ENCODE peak calls at places on chromosome X, in ten cellular contexts. C, U, F, X, I, J, B, Z, L and G are unnamed samples.

GRCh38 chrX:53188763-53189162 is 36.2 kb downstream of the KDM5C start:
- DNase-seq in C (no peak), U (no peak), F (peak), X (no peak), I (no peak), J (no peak), B (no peak), Z (no peak), L (no peak), G (no peak)

GRCh38 chrX:154013614-154014360 is 5.9 kb downstream of the IRAK1 start:
- DNase-seq in C (no peak), U (no peak), F (peak), X (peak), I (no peak), J (peak), B (no peak), Z (no peak), L (peak), G (no peak)

GRCh38 chrX:68261060-68261672 is 172.1 kb downstream of the OPHN1 start:
- DNase-seq in C (no peak), U (no peak), F (peak), X (no peak), I (no peak), J (no peak), B (no peak), Z (no peak), L (no peak), G (no peak)

GRCh38 chrX:110395877-110396276 is 37.2 kb downstream of the RTL9 start:
- DNase-seq in C (no peak), U (no peak), F (no peak), X (no peak), I (no peak), J (no peak), B (no peak), Z (no peak), L (no peak), G (no peak)

GRCh38 chrX:136209016-136209738 is 42.0 kb downstream of the MAP7D3 start:
- DNase-seq in C (peak), U (peak), F (peak), X (peak), I (no peak), J (peak), B (peak), Z (no peak), L (peak), G (no peak)

GRCh38 chrX:71178908-71179307 is 34.3 kb downstream of the NLGN3 start:
- DNase-seq in C (peak), U (no peak), F (peak), X (peak), I (peak), J (peak), B (peak), Z (peak), L (peak), G (no peak)

GRCh38 chrX:150763810-150764209 is 70.6 kb downstream of the MTMR1 start:
- DNase-seq in C (no peak), U (no peak), F (no peak), X (no peak), I (no peak), J (no peak), B (no peak), Z (no peak), L (no peak), G (no peak)

GRCh38 chrX:35122756-35123155 is 180.2 kb downstream of the FAM47B start:
- DNase-seq in C (no peak), U (no peak), F (peak), X (no peak), I (no peak), J (no peak), B (no peak), Z (no peak), L (no peak), G (no peak)

GRCh38 chrX:109922183-109922582 is 80.7 kb upstream of the TMEM164 start:
- DNase-seq in C (no peak), U (no peak), F (no peak), X (no peak), I (no peak), J (no peak), B (no peak), Z (no peak), L (no peak), G (no peak)

GRCh38 chrX:23855569-23855968 is 52.2 kb downstream of the APOO start:
- DNase-seq in C (no peak), U (no peak), F (no peak), X (no peak), I (no peak), J (no peak), B (no peak), Z (no peak), L (no peak), G (no peak)

GRCh38 chrX:113892401-113892800 is 691.5 kb upstream of the HTR2C start:
- DNase-seq in C (no peak), U (no peak), F (no peak), X (no peak), I (no peak), J (no peak), B (no peak), Z (no peak), L (no peak), G (no peak)

GRCh38 chrX:9995855-9996339 is 28.7 kb downstream of the CLDN34 start:
- DNase-seq in C (peak), U (peak), F (peak), X (peak), I (peak), J (peak), B (peak), Z (peak), L (peak), G (no peak)

GRCh38 chrX:97685753-97686152 is 802.0 kb downstream of the RPA4 start:
- DNase-seq in C (no peak), U (no peak), F (peak), X (peak), I (peak), J (peak), B (no peak), Z (no peak), L (no peak), G (no peak)

GRCh38 chrX:150772150-150772970 is 79.2 kb downstream of the MTMR1 start:
- DNase-seq in C (peak), U (peak), F (peak), X (peak), I (peak), J (peak), B (peak), Z (no peak), L (peak), G (no peak)

GRCh38 chrX:119756926-119757635 is 1.3 kb upstream of the SOWAHD start:
- DNase-seq in C (no peak), U (no peak), F (no peak), X (no peak), I (no peak), J (peak), B (peak), Z (no peak), L (peak), G (no peak)

GRCh38 chrX:116749943-116750342 is 287.2 kb upstream of the CT83 start:
- DNase-seq in C (no peak), U (no peak), F (no peak), X (no peak), I (no peak), J (no peak), B (no peak), Z (no peak), L (no peak), G (no peak)

GRCh38 chrX:25523574-25523973 is 507.8 kb upstream of the ARX start:
- DNase-seq in C (no peak), U (no peak), F (peak), X (no peak), I (peak), J (peak), B (no peak), Z (no peak), L (no peak), G (no peak)

GRCh38 chrX:26026179-26026578 is 112.0 kb upstream of the MAGEB18 start:
- DNase-seq in C (no peak), U (no peak), F (no peak), X (no peak), I (no peak), J (no peak), B (no peak), Z (no peak), L (no peak), G (no peak)

GRCh38 chrX:3134316-3134715 is 93.0 kb downstream of the ARSF start:
- DNase-seq in C (no peak), U (no peak), F (peak), X (no peak), I (no peak), J (no peak), B (no peak), Z (no peak), L (no peak), G (no peak)

GRCh38 chrX:137563681-137564651 is 2.0 kb upstream of the ZIC3 start:
- DNase-seq in C (no peak), U (no peak), F (no peak), X (no peak), I (no peak), J (no peak), B (no peak), Z (no peak), L (no peak), G (no peak)

GRCh38 chrX:52271212-52271611 is 86.5 kb downstream of the MAGED4 start:
- DNase-seq in C (no peak), U (no peak), F (no peak), X (no peak), I (no peak), J (peak), B (no peak), Z (no peak), L (no peak), G (no peak)

GRCh38 chrX:101417981-101418841 is 10.2 kb downstream of the HNRNPH2 start:
- DNase-seq in C (peak), U (peak), F (no peak), X (no peak), I (no peak), J (peak), B (peak), Z (peak), L (peak), G (no peak)

GRCh38 chrX:135543924-135544323 is 23.5 kb downstream of the INTS6L start:
- DNase-seq in C (no peak), U (no peak), F (no peak), X (peak), I (no peak), J (no peak), B (peak), Z (no peak), L (no peak), G (no peak)

GRCh38 chrX:150704030-150704613 is 10.9 kb downstream of the MTMR1 start:
- DNase-seq in C (no peak), U (no peak), F (peak), X (no peak), I (no peak), J (peak), B (no peak), Z (no peak), L (no peak), G (no peak)

GRCh38 chrX:43882294-43882681 is at the start of gene MAOB:
- DNase-seq in C (peak), U (peak), F (no peak), X (peak), I (no peak), J (peak), B (peak), Z (no peak), L (peak), G (no peak)

GRCh38 chrX:55135171-55135570 is 46.4 kb downstream of the PAGE2 start:
- DNase-seq in C (peak), U (peak), F (peak), X (peak), I (peak), J (peak), B (peak), Z (no peak), L (peak), G (no peak)

GRCh38 chrX:88605222-88605583 is 141.8 kb upstream of the CPXCR1 start:
- DNase-seq in C (no peak), U (no peak), F (no peak), X (no peak), I (no peak), J (no peak), B (no peak), Z (no peak), L (no peak), G (no peak)

GRCh38 chrX:65601126-65601525 is 66.3 kb upstream of the MSN start:
- DNase-seq in C (no peak), U (no peak), F (no peak), X (no peak), I (no peak), J (no peak), B (no peak), Z (no peak), L (no peak), G (no peak)

DNA sequence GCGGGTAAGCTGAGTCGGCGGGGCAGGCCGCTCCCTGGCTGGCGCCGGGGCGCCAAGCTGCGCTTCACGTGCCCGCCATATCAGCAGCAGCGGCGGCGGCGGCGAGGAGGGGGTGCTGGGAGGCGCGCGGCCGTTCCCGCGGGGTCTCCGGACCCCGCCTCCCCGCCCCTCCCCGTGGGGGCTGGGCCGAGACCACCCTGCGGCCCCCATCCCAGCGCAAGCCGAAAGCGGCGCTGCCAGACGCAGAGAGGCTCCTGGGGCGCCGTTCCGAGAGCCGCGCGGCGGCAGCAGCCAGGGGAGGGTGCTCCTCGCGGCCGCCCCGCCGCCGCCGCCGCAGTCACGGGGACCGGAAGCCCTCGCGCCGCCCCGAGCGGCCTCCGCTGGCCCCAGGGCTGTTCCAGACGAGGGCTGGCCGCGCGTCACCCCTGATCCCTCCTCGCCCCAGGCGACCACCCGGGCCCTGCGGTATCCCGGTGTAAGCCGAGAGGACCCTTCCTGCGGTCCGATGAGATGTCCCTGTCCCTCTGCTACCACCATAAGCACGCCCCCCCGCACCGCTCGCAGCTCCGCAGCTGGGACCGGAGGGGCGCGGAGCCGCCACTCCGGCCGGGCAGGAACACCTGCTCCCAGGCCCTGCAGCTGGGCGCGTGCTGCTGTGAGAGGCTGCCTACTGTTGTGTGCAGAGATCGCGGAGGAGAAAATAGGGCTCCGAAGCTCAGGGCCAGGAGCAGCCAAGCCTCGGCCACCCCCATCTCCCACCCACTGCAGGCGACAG is 7.4 kb upstream of the BCOR start:
- DNase-seq in C (peak), U (peak), F (no peak), X (peak), I (no peak), J (peak), B (peak), Z (no peak), L (no peak), G (no peak)
- TF ChIP-seq POLR2A in C (no peak), U (no peak), F (no peak), X (peak), I (no peak), J (peak), B (no peak), Z (no peak), L (no peak), G (no peak)

GRCh38 chrX:13283512-13283911 is 36.3 kb downstream of the ATXN3L start:
- DNase-seq in C (no peak), U (no peak), F (no peak), X (no peak), I (no peak), J (no peak), B (no peak), Z (no peak), L (no peak), G (no peak)
- H3K27ac ChIP-seq in C (no peak), U (no peak), F (peak), X (peak), I (no peak), J (no peak), B (peak), Z (no peak), L (no peak), G (no peak)

GRCh38 chrX:49876750-49877149 is 2.5 kb upstream of the USP27X start:
- DNase-seq in C (no peak), U (no peak), F (peak), X (peak), I (peak), J (peak), B (no peak), Z (no peak), L (no peak), G (no peak)
- TF ChIP-seq CTCF in C (no peak), U (peak), F (peak), X (peak), I (peak), J (peak), B (peak), Z (peak), L (peak), G (no peak)

GRCh38 chrX:103215037-103215767 is at the start of gene BEX4:
- DNase-seq in C (peak), U (peak), F (peak), X (peak), I (peak), J (peak), B (peak), Z (peak), L (peak), G (no peak)
- TF ChIP-seq POLR2A in C (peak), U (peak), F (no peak), X (peak), I (no peak), J (peak), B (peak), Z (peak), L (peak), G (peak)